ENCODE peak calls at places on chromosomes 16 and 17, in four cellular contexts. One of them, this sample, is unnamed.

GRCh38 chr16:73304008-73304814 is 256.3 kb upstream of the ZFHX3 start:
- DNase-seq in K562: no peak
- DNase-seq in HEK293T: peak
- DNase-seq in GM12878: no peak
- DNase-seq in this sample: no peak

GRCh38 chr17:80777274-80777673 is 214.4 kb upstream of the CHMP6 start:
- DNase-seq in GM12878: no peak
- DNase-seq in HEK293T: no peak
- DNase-seq in K562: no peak
- DNase-seq in this sample: no peak

GRCh38 chr17:50893183-50893993 is 27.2 kb upstream of the TOB1 start:
- DNase-seq in K562: no peak
- DNase-seq in GM12878: no peak
- DNase-seq in HEK293T: no peak
- DNase-seq in this sample: peak

GRCh38 chr16:75024182-75024581 is 25.4 kb downstream of the ZNRF1 start:
- DNase-seq in HEK293T: no peak
- DNase-seq in GM12878: no peak
- DNase-seq in K562: no peak
- DNase-seq in this sample: no peak

GRCh38 chr17:80348551-80349436 is 66.2 kb upstream of the ENDOV start:
- DNase-seq in HEK293T: no peak
- DNase-seq in GM12878: no peak
- DNase-seq in K562: no peak
- DNase-seq in this sample: no peak

GRCh38 chr17:28878158-28878910 is 19.2 kb downstream of the FLOT2 start:
- DNase-seq in GM12878: no peak
- DNase-seq in K562: no peak
- DNase-seq in HEK293T: no peak
- DNase-seq in this sample: no peak

GRCh38 chr16:2829501-2830354 is at the start of gene ZG16B:
- DNase-seq in K562: no peak
- DNase-seq in GM12878: no peak
- DNase-seq in HEK293T: no peak
- DNase-seq in this sample: peak

GRCh38 chr17:65902831-65903549 is 288.9 kb downstream of the CEP112 start:
- DNase-seq in GM12878: no peak
- DNase-seq in K562: no peak
- DNase-seq in HEK293T: no peak
- DNase-seq in this sample: no peak

GRCh38 chr16:31192856-31193642 is 9.5 kb downstream of the PYCARD start:
- DNase-seq in GM12878: no peak
- DNase-seq in HEK293T: no peak
- DNase-seq in K562: no peak
- DNase-seq in this sample: no peak

GRCh38 chr16:53056528-53056881 is 1.7 kb downstream of the CHD9 start:
- DNase-seq in HEK293T: no peak
- DNase-seq in GM12878: no peak
- DNase-seq in K562: no peak
- DNase-seq in this sample: peak

GRCh38 chr17:43803758-43804157 is 23.5 kb downstream of the CFAP97D1 start:
- DNase-seq in K562: no peak
- DNase-seq in GM12878: no peak
- DNase-seq in HEK293T: no peak
- DNase-seq in this sample: peak

GRCh38 chr17:12485361-12485911 is 180.3 kb upstream of the MYOCD start:
- DNase-seq in HEK293T: no peak
- DNase-seq in GM12878: no peak
- DNase-seq in K562: no peak
- DNase-seq in this sample: no peak

GRCh38 chr16:4435668-4436067 is 10.0 kb downstream of the DNAJA3 start:
- DNase-seq in K562: no peak
- DNase-seq in GM12878: no peak
- DNase-seq in HEK293T: no peak
- DNase-seq in this sample: no peak

GRCh38 chr17:60080545-60080944 is 1.8 kb upstream of the HEATR6 start:
- DNase-seq in K562: no peak
- DNase-seq in GM12878: no peak
- DNase-seq in HEK293T: no peak
- DNase-seq in this sample: no peak

GRCh38 chr17:56203430-56203829 is 50.2 kb downstream of the ANKFN1 start:
- DNase-seq in HEK293T: peak
- DNase-seq in K562: peak
- DNase-seq in GM12878: no peak
- DNase-seq in this sample: peak

GRCh38 chr16:28898266-28898665 is 20.0 kb downstream of the ATP2A1 start:
- DNase-seq in HEK293T: no peak
- DNase-seq in GM12878: no peak
- DNase-seq in K562: no peak
- DNase-seq in this sample: no peak

GRCh38 chr17:57905875-57906455 is 49.2 kb downstream of the CUEDC1 start:
- DNase-seq in GM12878: peak
- DNase-seq in HEK293T: no peak
- DNase-seq in K562: no peak
- DNase-seq in this sample: no peak

GRCh38 chr16:50354629-50355456 is 13.9 kb downstream of the BRD7 start:
- DNase-seq in GM12878: no peak
- DNase-seq in HEK293T: no peak
- DNase-seq in K562: peak
- DNase-seq in this sample: no peak

GRCh38 chr16:30691907-30692306 is 7.1 kb upstream of the SRCAP start:
- DNase-seq in GM12878: no peak
- DNase-seq in HEK293T: no peak
- DNase-seq in K562: peak
- DNase-seq in this sample: no peak

GRCh38 chr16:59878479-59878878 is 1144.4 kb upstream of the GOT2 start:
- DNase-seq in GM12878: no peak
- DNase-seq in K562: no peak
- DNase-seq in HEK293T: no peak
- DNase-seq in this sample: no peak

GRCh38 chr17:56939869-56940484 is 20.9 kb downstream of the COIL start:
- DNase-seq in K562: peak
- DNase-seq in GM12878: no peak
- DNase-seq in HEK293T: peak
- DNase-seq in this sample: peak

GRCh38 chr17:43423777-43424455 is 25.1 kb downstream of the ARL4D start:
- DNase-seq in GM12878: no peak
- DNase-seq in K562: no peak
- DNase-seq in HEK293T: no peak
- DNase-seq in this sample: no peak

GRCh38 chr17:19958023-19958422 is 19.6 kb downstream of the AKAP10 start:
- DNase-seq in K562: no peak
- DNase-seq in GM12878: no peak
- DNase-seq in HEK293T: no peak
- DNase-seq in this sample: peak

GRCh38 chr16:69217433-69217832 is 30.5 kb downstream of the SNTB2 start:
- DNase-seq in HEK293T: no peak
- DNase-seq in GM12878: no peak
- DNase-seq in K562: no peak
- DNase-seq in this sample: peak
- TF ChIP-seq FOXK2 in HEK293T: no peak
- TF ChIP-seq FOXK2 in GM12878: no peak
- TF ChIP-seq FOXK2 in K562: no peak
- TF ChIP-seq FOXK2 in this sample: no peak

GRCh38 chr16:13136896-13137295 is 235.5 kb downstream of the SHISA9 start:
- DNase-seq in K562: no peak
- DNase-seq in HEK293T: no peak
- DNase-seq in GM12878: no peak
- DNase-seq in this sample: no peak
- TF ChIP-seq FOXK2 in K562: no peak
- TF ChIP-seq FOXK2 in HEK293T: no peak
- TF ChIP-seq FOXK2 in GM12878: no peak
- TF ChIP-seq FOXK2 in this sample: no peak

GRCh38 chr17:69170377-69170776 is 28.7 kb upstream of the ABCA6 start:
- DNase-seq in K562: no peak
- DNase-seq in HEK293T: no peak
- DNase-seq in GM12878: no peak
- DNase-seq in this sample: no peak

GRCh38 chr17:69175262-69175811 is 33.6 kb upstream of the ABCA6 start:
- DNase-seq in HEK293T: no peak
- DNase-seq in GM12878: no peak
- DNase-seq in K562: no peak
- DNase-seq in this sample: no peak

GRCh38 chr17:69173118-69173517 is 31.4 kb upstream of the ABCA6 start:
- DNase-seq in HEK293T: no peak
- DNase-seq in K562: no peak
- DNase-seq in GM12878: no peak
- DNase-seq in this sample: no peak

GRCh38 chr17:69179227-69179952 is 37.7 kb upstream of the ABCA6 start:
- DNase-seq in HEK293T: no peak
- DNase-seq in K562: no peak
- DNase-seq in GM12878: no peak
- DNase-seq in this sample: no peak

DNA sequence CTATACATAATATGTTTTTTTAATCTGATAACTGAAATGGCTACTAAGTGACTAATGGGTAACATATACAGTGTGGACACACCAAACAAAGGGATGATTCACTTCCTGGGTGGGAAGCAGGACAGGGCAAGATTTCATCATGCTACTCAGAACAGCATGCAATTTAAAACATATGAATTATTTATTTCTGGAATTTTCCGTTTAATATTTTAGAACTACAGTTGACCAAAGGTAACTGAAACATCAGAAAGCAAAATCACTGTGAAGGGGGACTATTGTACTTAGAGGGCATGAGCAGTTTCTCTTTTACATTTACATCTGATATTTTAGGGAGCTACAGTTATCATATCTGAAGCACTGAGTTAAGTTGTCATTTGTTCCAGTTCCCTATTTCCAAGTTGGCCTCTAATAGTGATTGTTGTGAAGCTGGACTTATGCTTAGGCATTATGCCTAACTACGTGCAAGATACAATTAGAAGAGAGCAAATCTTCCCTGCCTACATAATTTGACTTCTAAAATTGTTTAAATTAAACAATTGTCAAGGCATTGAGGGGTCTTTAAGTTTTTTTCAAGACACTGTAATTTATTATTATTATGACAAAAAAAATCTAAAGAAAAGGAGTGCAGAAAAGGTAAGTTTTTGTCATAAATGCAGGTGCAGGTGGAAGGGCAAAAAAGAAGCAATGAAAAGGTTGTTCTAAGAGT is 34.3 kb upstream of the ABCA6 start:
- DNase-seq in K562: no peak
- DNase-seq in HEK293T: no peak
- DNase-seq in GM12878: no peak
- DNase-seq in this sample: peak
- TF ChIP-seq FOXK2 in K562: no peak
- TF ChIP-seq FOXK2 in HEK293T: no peak
- TF ChIP-seq FOXK2 in GM12878: no peak
- TF ChIP-seq FOXK2 in this sample: no peak

DNA sequence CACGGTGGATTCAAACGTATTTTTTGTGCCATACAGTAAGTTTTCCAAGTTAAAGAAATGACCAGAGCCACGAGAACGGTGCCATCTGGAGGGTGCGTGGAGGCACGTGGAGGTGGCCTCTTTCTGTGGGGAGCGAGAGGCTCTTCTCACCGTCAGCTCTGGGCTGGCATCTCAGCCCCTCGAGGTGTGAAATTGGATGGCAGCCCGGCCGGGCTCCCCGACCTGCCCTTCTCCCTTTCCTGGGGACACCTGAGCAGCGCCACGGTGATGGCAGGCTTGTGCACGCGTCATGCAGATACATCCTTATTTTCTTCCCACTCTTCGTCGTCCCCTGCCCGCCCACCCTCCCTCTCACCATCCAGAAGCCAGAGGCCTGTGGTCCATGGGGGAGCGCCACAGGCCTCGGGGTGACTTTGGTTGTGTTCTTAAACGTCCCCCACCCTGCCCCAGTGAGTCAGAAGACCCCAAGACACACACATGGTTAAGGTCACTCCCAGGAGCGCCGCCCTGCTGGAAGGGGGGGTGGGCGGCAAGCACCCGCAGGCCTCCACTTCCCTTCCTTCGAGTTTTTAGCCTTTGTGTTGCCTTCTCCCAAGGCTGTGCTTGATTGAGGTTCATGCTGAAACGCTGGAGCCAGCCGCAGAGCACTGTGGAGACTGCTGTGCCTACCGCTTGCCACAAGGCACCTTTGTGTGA is 109.4 kb downstream of the BANP start:
- DNase-seq in GM12878: no peak
- DNase-seq in K562: peak
- DNase-seq in HEK293T: no peak
- DNase-seq in this sample: no peak
- TF ChIP-seq FOXK2 in GM12878: no peak
- TF ChIP-seq FOXK2 in K562: no peak
- TF ChIP-seq FOXK2 in HEK293T: no peak
- TF ChIP-seq FOXK2 in this sample: no peak

GRCh38 chr16:51807551-51807950 is 656.5 kb upstream of the SALL1 start:
- DNase-seq in GM12878: no peak
- DNase-seq in K562: no peak
- DNase-seq in HEK293T: no peak
- DNase-seq in this sample: no peak
- TF ChIP-seq FOXK2 in GM12878: no peak
- TF ChIP-seq FOXK2 in K562: no peak
- TF ChIP-seq FOXK2 in HEK293T: no peak
- TF ChIP-seq FOXK2 in this sample: no peak

DNA sequence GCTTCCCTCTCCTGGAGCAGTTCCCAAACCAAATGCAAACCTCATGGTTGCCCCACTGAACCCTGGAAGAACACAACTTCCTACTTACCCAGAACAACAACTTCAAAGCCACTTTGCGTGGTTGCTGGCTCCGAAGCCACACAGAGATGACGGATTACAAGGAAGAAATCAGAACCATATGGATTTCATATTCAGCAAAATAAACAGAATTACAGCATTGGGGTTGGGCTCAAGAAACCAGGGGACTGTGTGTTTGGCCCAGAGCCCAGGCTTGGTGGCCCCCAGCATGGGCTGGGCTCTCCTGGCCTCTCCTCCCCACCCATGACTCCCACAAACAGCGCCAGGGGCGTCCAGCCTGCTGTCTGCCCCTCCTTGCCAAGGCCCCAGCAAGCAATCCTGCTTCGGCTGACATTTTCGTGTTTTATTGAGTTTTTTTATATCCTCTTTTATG is 137.2 kb downstream of the GAS7 start:
- DNase-seq in GM12878: no peak
- DNase-seq in HEK293T: no peak
- DNase-seq in K562: no peak
- DNase-seq in this sample: no peak
- TF ChIP-seq FOXK2 in GM12878: no peak
- TF ChIP-seq FOXK2 in HEK293T: no peak
- TF ChIP-seq FOXK2 in K562: no peak
- TF ChIP-seq FOXK2 in this sample: no peak

DNA sequence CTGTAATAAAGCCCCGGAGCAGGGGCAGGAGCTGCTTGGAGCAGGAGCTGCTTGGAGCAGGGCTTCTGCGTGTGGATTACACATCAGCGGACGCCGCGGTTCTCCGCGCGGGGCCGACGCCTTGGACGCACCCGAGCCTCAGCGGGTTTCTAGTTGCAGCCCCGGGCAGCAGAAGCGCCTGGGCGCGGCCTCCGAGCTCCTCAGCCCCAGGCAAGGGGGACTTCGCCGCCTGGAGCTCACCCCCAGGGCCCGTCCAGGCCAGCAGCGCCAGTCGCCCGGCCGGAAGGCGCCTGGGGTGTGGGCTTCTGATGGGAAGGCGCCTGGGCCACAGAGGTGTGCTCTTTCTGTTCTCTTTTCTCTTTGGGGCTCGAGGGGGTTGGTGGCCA is 6.3 kb downstream of the FOXF1 start:
- DNase-seq in GM12878: no peak
- DNase-seq in HEK293T: no peak
- DNase-seq in K562: no peak
- DNase-seq in this sample: no peak
- TF ChIP-seq FOXK2 in GM12878: no peak
- TF ChIP-seq FOXK2 in HEK293T: no peak
- TF ChIP-seq FOXK2 in K562: no peak
- TF ChIP-seq FOXK2 in this sample: no peak